ENCODE peak calls at places on chromosomes 13 and 19, in six cellular contexts. Q is left lung, Y is psoas muscle, I is uterus, R is A549, L is fibroblast of lung. E is an unnamed sample. For H3K4me1, the result is how much of the 10 kb centered on the place peaks cover.

GRCh38 chr13:23794267-23795161 is 94.7 kb downstream of the MIPEP start:
- DNase-seq in Q (no peak), Y (no peak), I (no peak), R (no peak), L (peak), E (no peak)

GRCh38 chr13:27053235-27053884 is 118.3 kb downstream of the USP12 start:
- DNase-seq in Q (no peak), Y (no peak), I (no peak), R (no peak), L (no peak), E (no peak)

GRCh38 chr13:98364648-98365047 is 187.6 kb upstream of the RNF113B start:
- DNase-seq in Q (no peak), Y (no peak), I (no peak), R (no peak), L (no peak), E (no peak)

GRCh38 chr13:95288899-95289500 is 12.3 kb downstream of the ABCC4 start:
- DNase-seq in Q (no peak), Y (no peak), I (no peak), R (no peak), L (no peak), E (no peak)

GRCh38 chr19:54179921-54180452 is 7.0 kb upstream of the TMC4 start:
- DNase-seq in Q (no peak), Y (no peak), I (no peak), R (no peak), L (peak), E (peak)

GRCh38 chr13:59354665-59355064 is 809.1 kb downstream of the DIAPH3 start:
- DNase-seq in Q (no peak), Y (no peak), I (no peak), R (no peak), L (no peak), E (no peak)

GRCh38 chr19:29934257-29934656 is 7.8 kb upstream of the URI1 start:
- DNase-seq in Q (no peak), Y (no peak), I (no peak), R (no peak), L (no peak), E (no peak)

GRCh38 chr19:38852231-38853044 is 2.7 kb upstream of the HNRNPL start:
- DNase-seq in Q (peak), Y (peak), I (peak), R (peak), L (peak), E (peak)

GRCh38 chr19:7883796-7884570 is 4.3 kb upstream of the LRRC8E start:
- DNase-seq in Q (no peak), Y (no peak), I (no peak), R (no peak), L (peak), E (no peak)

GRCh38 chr13:20609145-20609544 is 42.2 kb downstream of the IFT88 start:
- DNase-seq in Q (no peak), Y (no peak), I (no peak), R (no peak), L (peak), E (no peak)

GRCh38 chr19:18972301-18972831 is 31.3 kb upstream of the HOMER3 start:
- DNase-seq in Q (peak), Y (no peak), I (no peak), R (no peak), L (peak), E (no peak)

GRCh38 chr19:41851456-41851855 is 6.6 kb downstream of the DMRTC2 start:
- DNase-seq in Q (no peak), Y (no peak), I (no peak), R (no peak), L (no peak), E (no peak)

GRCh38 chr19:294819-295686 is 3.9 kb upstream of the PLPP2 start:
- DNase-seq in Q (no peak), Y (peak), I (no peak), R (peak), L (no peak), E (peak)

GRCh38 chr19:37932985-37933953 is 26.3 kb downstream of the SIPA1L3 start:
- DNase-seq in Q (peak), Y (peak), I (no peak), R (peak), L (peak), E (no peak)

GRCh38 chr19:51514866-51515481 is 13.4 kb upstream of the SIGLEC12 start:
- DNase-seq in Q (no peak), Y (no peak), I (no peak), R (peak), L (peak), E (no peak)

GRCh38 chr19:41883463-41883820 is 458 bp downstream of the ARHGEF1 start:
- DNase-seq in Q (no peak), Y (no peak), I (no peak), R (no peak), L (no peak), E (peak)

GRCh38 chr13:46184277-46184699 is 2.3 kb upstream of the LCP1 start:
- DNase-seq in Q (peak), Y (no peak), I (no peak), R (peak), L (no peak), E (no peak)

GRCh38 chr13:24842533-24843278 is 78.7 kb downstream of the RNF17 start:
- DNase-seq in Q (peak), Y (no peak), I (no peak), R (no peak), L (peak), E (no peak)

GRCh38 chr19:17332677-17333581 is 1.7 kb downstream of the ANO8 start:
- DNase-seq in Q (no peak), Y (no peak), I (no peak), R (peak), L (peak), E (peak)

DNA sequence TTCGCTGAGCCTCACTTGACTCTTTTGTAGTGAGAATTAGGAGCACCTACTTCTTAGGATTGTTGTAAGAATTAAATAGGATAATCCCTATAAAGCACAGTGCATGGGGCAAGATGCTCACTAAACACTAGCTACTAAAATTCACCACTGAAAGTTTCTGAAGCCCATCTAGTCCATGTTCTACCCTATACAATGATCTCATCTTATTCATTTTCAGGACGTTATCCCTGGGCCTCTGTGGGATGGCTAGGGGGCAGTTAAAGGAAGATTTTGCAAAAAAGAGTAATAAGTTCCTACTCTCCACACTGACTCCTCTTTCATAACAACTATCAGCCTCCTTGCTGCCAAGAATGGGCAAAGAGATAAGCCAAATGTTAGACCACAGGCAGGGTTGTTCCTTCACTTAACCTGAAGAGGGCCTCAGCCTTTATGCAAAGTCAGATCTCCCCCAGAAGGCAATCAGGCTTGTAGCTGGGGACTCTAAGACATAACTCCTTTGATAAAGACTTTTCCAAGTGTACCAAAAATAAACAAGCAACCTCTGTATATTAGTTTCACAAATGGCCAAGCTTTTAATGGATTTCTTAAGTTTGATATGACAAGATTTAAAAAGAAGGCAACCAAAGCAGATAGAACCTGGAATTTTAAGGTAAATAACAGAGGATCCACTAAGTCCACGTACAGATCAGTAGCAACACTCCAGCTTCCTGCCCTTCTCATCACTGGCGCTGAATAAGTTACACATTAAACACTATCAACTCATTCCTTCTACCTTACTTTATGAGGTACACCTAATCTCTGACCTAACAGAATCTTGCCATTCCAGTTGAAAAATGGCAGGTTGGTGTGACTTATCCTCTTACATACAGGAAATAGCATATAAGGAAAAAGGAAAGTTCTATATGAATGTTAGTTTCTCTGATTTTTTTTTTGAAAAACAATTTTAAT is 44.4 kb downstream of the ELF1 start:
- DNase-seq in Q (no peak), Y (no peak), I (no peak), R (peak), L (peak), E (no peak)
- H3K4me1 ChIP-seq in Q (half or more), Y (half or more), I (under half), R (under half), L (under half), E (under half)

GRCh38 chr13:28584873-28585317 is 74.0 kb upstream of the POMP start:
- DNase-seq in Q (no peak), Y (no peak), I (no peak), R (no peak), L (peak), E (no peak)

GRCh38 chr13:28586585-28587540 is 72.1 kb upstream of the POMP start:
- DNase-seq in Q (no peak), Y (no peak), I (no peak), R (no peak), L (no peak), E (no peak)

GRCh38 chr13:28582892-28583240 is 76.1 kb upstream of the POMP start:
- DNase-seq in Q (no peak), Y (no peak), I (no peak), R (no peak), L (no peak), E (no peak)

GRCh38 chr13:28583661-28584091 is 75.3 kb upstream of the POMP start:
- DNase-seq in Q (no peak), Y (no peak), I (no peak), R (no peak), L (no peak), E (no peak)

GRCh38 chr13:28585557-28585956 is 73.4 kb upstream of the POMP start:
- DNase-seq in Q (no peak), Y (no peak), I (no peak), R (no peak), L (no peak), E (no peak)
- H3K27ac ChIP-seq in Q (no peak), Y (no peak), I (no peak), R (no peak), L (no peak), E (no peak)

GRCh38 chr13:72651196-72651595 is 76.2 kb downstream of the MZT1 start:
- DNase-seq in Q (no peak), Y (no peak), I (no peak), R (no peak), L (peak), E (no peak)
- H3K4me3 ChIP-seq in Q (no peak), Y (no peak), I (no peak), R (no peak), L (no peak), E (no peak)

GRCh38 chr19:3518669-3519068 is 12.6 kb downstream of the FZR1 start:
- DNase-seq in Q (no peak), Y (no peak), I (no peak), R (no peak), L (no peak), E (no peak)
- H3K4me1 ChIP-seq in Q (under half), Y (under half), I (under half), R (under half), L (under half), E (under half)

GRCh38 chr13:103030776-103031175 is 35.4 kb downstream of the SLC10A2 start:
- DNase-seq in Q (no peak), Y (no peak), I (no peak), R (no peak), L (no peak), E (no peak)
- H3K27ac ChIP-seq in Q (no peak), Y (no peak), I (no peak), R (no peak), L (no peak), E (no peak)

DNA sequence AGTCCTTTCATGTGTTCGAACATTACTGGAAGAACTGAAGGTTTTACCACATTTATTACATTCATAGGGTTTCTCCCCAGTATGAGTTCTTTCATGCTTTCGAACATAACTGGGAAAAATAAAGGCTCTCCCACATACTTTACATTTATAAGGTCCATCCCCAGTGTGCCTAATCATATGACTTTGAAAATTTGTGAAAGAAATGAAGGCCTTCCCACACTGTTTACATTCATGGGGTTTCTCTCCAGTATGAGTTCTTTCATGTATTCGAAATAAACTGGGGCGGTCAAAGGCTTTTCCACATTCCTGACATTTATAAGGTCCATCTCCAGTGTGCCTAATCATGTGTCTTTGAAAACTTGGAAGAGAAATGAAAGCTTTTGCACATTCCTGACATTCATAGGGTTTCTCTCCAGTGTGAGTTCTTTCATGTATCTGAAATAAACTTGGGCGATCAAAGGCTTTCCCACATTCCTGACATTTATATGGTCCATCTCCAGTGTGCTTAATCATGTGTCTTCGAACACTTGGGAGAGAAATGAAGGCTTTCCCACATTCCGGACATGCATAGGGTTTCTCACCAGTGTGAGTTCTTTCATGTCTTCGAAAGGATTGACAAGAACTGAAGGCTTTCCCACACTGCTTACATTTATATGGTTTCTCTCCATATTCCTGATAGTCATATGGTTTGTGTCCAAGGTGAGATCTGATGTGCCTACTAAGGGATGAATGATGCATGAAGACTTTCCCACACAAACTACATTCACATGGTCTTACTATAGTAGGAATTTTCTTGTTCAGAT is 24.0 kb downstream of the ZNF564 start:
- DNase-seq in Q (no peak), Y (no peak), I (no peak), R (no peak), L (peak), E (no peak)
- H3K4me3 ChIP-seq in Q (no peak), Y (no peak), I (no peak), R (no peak), L (no peak), E (peak)

GRCh38 chr19:45508931-45509691 is 1.8 kb downstream of the VASP start:
- DNase-seq in Q (peak), Y (peak), I (peak), R (peak), L (peak), E (peak)
- H3K4me1 ChIP-seq in Q (half or more), Y (under half), I (under half), R (under half), L (under half), E (under half)

DNA sequence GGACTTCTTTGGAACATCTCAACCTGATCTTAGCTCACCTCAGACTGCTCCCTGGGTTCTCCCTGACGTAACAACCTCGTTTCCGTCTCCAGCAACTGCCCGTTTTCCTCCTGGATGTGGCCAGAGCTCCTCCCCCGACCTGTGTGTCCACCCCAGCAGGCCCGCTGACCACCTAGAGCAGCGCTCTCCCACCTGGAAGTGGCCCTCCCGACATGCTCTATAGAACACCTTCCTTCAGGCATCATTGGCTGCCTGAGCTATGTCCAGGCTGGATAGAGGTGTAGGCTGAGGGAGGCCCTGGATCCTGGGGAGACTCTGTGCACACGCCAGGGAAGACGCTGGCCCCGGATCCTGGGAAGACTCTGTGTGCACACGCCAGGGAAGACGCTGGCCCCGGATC is 81.3 kb downstream of the TEX29 start:
- DNase-seq in Q (no peak), Y (no peak), I (no peak), R (no peak), L (no peak), E (no peak)
- H3K27ac ChIP-seq in Q (no peak), Y (no peak), I (no peak), R (no peak), L (no peak), E (no peak)

GRCh38 chr13:85709721-85710120 is 89.5 kb downstream of the SLITRK6 start:
- DNase-seq in Q (no peak), Y (no peak), I (no peak), R (no peak), L (no peak), E (no peak)
- H3K4me3 ChIP-seq in Q (no peak), Y (no peak), I (no peak), R (no peak), L (no peak), E (no peak)

GRCh38 chr13:41061075-41061913 is at the start of gene WBP4:
- DNase-seq in Q (peak), Y (peak), I (peak), R (peak), L (peak), E (peak)
- H3K4me1 ChIP-seq in Q (half or more), Y (half or more), I (under half), R (under half), L (under half), E (under half)

E was measured in right cardiac atrium.